ENCODE peak calls at places on chromosomes 6 and 20, in five cellular contexts. S is brain microvascular endothelial cell, M is cardiac septum, T is NCI-H1092, R is kidney glomerular epithelial cell. B is an unnamed sample.

GRCh38 chr6:47254051-47254450 is 55.7 kb downstream of the TNFRSF21 start:
- DNase-seq in T (no peak), R (no peak), M (no peak), S (no peak), B (no peak)

GRCh38 chr6:42281570-42281969 is 63.9 kb upstream of the MRPS10 start:
- DNase-seq in M (no peak), S (no peak), R (no peak), T (no peak), B (no peak)

GRCh38 chr6:89067796-89068195 is 12.8 kb upstream of the PNRC1 start:
- DNase-seq in R (no peak), M (no peak), T (no peak), S (no peak), B (no peak)

GRCh38 chr20:59400666-59401065 is 100.3 kb downstream of the EDN3 start:
- DNase-seq in T (no peak), S (no peak), M (no peak), R (no peak), B (no peak)

GRCh38 chr6:87308970-87309369 is 13.4 kb upstream of the SMIM8 start:
- DNase-seq in M (no peak), R (peak; percentile 45), S (no peak), T (no peak), B (no peak)

GRCh38 chr6:25263602-25264001 is 15.6 kb upstream of the CARMIL1 start:
- DNase-seq in S (peak; percentile 78), M (no peak), T (no peak), R (peak; percentile 70), B (no peak)

GRCh38 chr6:128202169-128202765 is 301.4 kb upstream of the THEMIS start:
- DNase-seq in M (no peak), R (no peak), T (no peak), S (no peak), B (no peak)

GRCh38 chr20:51628533-51629398 is 86.2 kb upstream of the NFATC2 start:
- DNase-seq in M (no peak), R (no peak), S (peak; percentile 90), T (no peak), B (no peak)

GRCh38 chr20:62969179-62969760 is 16.8 kb downstream of the SLC17A9 start:
- DNase-seq in R (no peak), T (no peak), S (no peak), M (no peak), B (no peak)

GRCh38 chr6:45998524-45998923 is 17.1 kb downstream of the CLIC5 start:
- DNase-seq in M (no peak), T (no peak), S (no peak), R (no peak), B (no peak)

GRCh38 chr6:125220712-125221111 is 67.1 kb downstream of the TPD52L1 start:
- DNase-seq in M (no peak), T (no peak), S (no peak), R (peak; percentile 8), B (no peak)

GRCh38 chr6:152240983-152241766 is 396.0 kb downstream of the SYNE1 start:
- DNase-seq in M (no peak), T (no peak), R (no peak), S (no peak), B (no peak)

GRCh38 chr20:622161-622560 is 12.1 kb upstream of the TCF15 start:
- DNase-seq in R (no peak), T (no peak), S (no peak), M (no peak), B (no peak)

GRCh38 chr20:38726849-38727601 is 2.7 kb downstream of the SLC32A1 start:
- DNase-seq in M (no peak), R (no peak), T (no peak), S (no peak), B (no peak)

GRCh38 chr20:41524980-41525613 is 93.1 kb downstream of the CHD6 start:
- DNase-seq in T (peak; percentile 62), R (peak; percentile 27), M (peak; percentile 85), S (peak; percentile 27), B (no peak)

GRCh38 chr6:14542670-14543366 is 425.2 kb downstream of the CD83 start:
- DNase-seq in T (no peak), M (no peak), R (peak; percentile 61), S (peak; percentile 76), B (peak; percentile 40)

GRCh38 chr6:12354499-12354898 is 64.3 kb downstream of the EDN1 start:
- DNase-seq in M (no peak), T (no peak), S (peak; percentile 96), R (peak; percentile 92), B (no peak)

GRCh38 chr6:127641905-127642304 is 64.9 kb downstream of the C6orf58 start:
- DNase-seq in S (peak; percentile 21), R (peak; percentile 22), M (no peak), T (no peak), B (no peak)

GRCh38 chr6:88650029-88650619 is 313.3 kb downstream of the RNGTT start:
- DNase-seq in S (peak; percentile 59), R (no peak), M (no peak), T (no peak), B (no peak)

GRCh38 chr6:117469356-117469755 is 13.1 kb upstream of the DCBLD1 start:
- DNase-seq in M (no peak), S (no peak), T (no peak), R (no peak), B (no peak)

GRCh38 chr6:151481752-151482151 is 12.1 kb upstream of the CCDC170 start:
- DNase-seq in S (no peak), M (no peak), R (no peak), T (no peak), B (no peak)

GRCh38 chr20:9332783-9333482 is 181.5 kb upstream of the LAMP5 start:
- DNase-seq in R (no peak), S (no peak), T (peak; percentile 38), M (no peak), B (no peak)

GRCh38 chr20:38155811-38156210 is 9.3 kb downstream of the TGM2 start:
- DNase-seq in R (no peak), S (no peak), M (no peak), T (no peak), B (no peak)

GRCh38 chr6:26516481-26517427 is 16.7 kb downstream of the BTN1A1 start:
- DNase-seq in T (no peak), R (no peak), M (no peak), S (no peak), B (no peak)

GRCh38 chr6:142945071-142945445 is at the start of gene HIVEP2:
- DNase-seq in R (peak; percentile 63), M (peak; percentile 94), S (peak; percentile 88), T (no peak), B (peak; percentile 64)

GRCh38 chr20:62627901-62628612 is 14.2 kb upstream of the SLCO4A1 start:
- DNase-seq in M (no peak), R (peak; percentile 82), T (no peak), S (no peak), B (no peak)

GRCh38 chr6:113858067-113858604 is 991 bp downstream of the MARCKS start:
- DNase-seq in S (peak; percentile 42), R (peak; percentile 57), T (peak; percentile 40), M (no peak), B (peak; percentile 42)

GRCh38 chr6:13242178-13242577 is 86.2 kb downstream of the TBC1D7 start:
- DNase-seq in M (no peak), S (no peak), T (no peak), R (no peak), B (no peak)

GRCh38 chr6:31736026-31736767 is at the start of gene CLIC1:
- DNase-seq in S (peak; percentile 78), M (peak; percentile 95), R (peak; percentile 63), T (peak; percentile 37), B (peak; percentile 51)

GRCh38 chr6:3419624-3420272 is 37.1 kb downstream of the SLC22A23 start:
- DNase-seq in S (peak; percentile 84), R (no peak), T (no peak), M (no peak), B (no peak)

GRCh38 chr6:81625216-81625615 is 127.3 kb downstream of the TENT5A start:
- DNase-seq in S (no peak), T (no peak), M (no peak), R (no peak), B (no peak)

GRCh38 chr6:36364669-36365479 is 22.6 kb downstream of the ETV7 start:
- DNase-seq in R (peak; percentile 39), M (no peak), T (no peak), S (peak; percentile 67), B (no peak)

GRCh38 chr20:49544535-49544934 is 23.4 kb downstream of the PTGIS start:
- DNase-seq in M (no peak), T (no peak), S (no peak), R (no peak), B (no peak)

GRCh38 chr6:139679516-139680179 is 305.2 kb upstream of the CITED2 start:
- DNase-seq in S (peak; percentile 84), R (no peak), T (no peak), M (no peak), B (no peak)

GRCh38 chr20:20370087-20370575 is 2.2 kb downstream of the INSM1 start:
- DNase-seq in S (no peak), M (no peak), R (no peak), T (no peak), B (no peak)

GRCh38 chr6:86511962-86512361 is 425.4 kb upstream of the HTR1E start:
- DNase-seq in R (no peak), S (no peak), T (no peak), M (no peak), B (no peak)

GRCh38 chr20:62136283-62137091 is 6.7 kb downstream of the PSMA7 start:
- DNase-seq in M (no peak), R (peak; percentile 45), S (peak; percentile 59), T (no peak), B (no peak)

GRCh38 chr20:23773127-23773526 is 22.4 kb upstream of the CST1 start:
- DNase-seq in S (no peak), M (no peak), T (no peak), R (no peak), B (no peak)

B was measured in NCI-H187.